ENCODE peak calls at places on chromosomes 5 and 9, in five cellular contexts. One of them, this sample, is unnamed.

GRCh38 chr5:54874337-54875021 is 110.9 kb downstream of the ESM1 start:
- DNase-seq in uterus: no peak
- DNase-seq in psoas muscle: no peak
- DNase-seq in GM12865: no peak
- DNase-seq in lower lobe of right lung: no peak
- DNase-seq in this sample: peak

GRCh38 chr5:168976311-168976893 is 324.5 kb downstream of the SLIT3 start:
- DNase-seq in GM12865: no peak
- DNase-seq in uterus: no peak
- DNase-seq in lower lobe of right lung: no peak
- DNase-seq in psoas muscle: no peak
- DNase-seq in this sample: no peak

GRCh38 chr5:135594416-135594960 is 15.7 kb upstream of the CXCL14 start:
- DNase-seq in uterus: no peak
- DNase-seq in psoas muscle: no peak
- DNase-seq in lower lobe of right lung: no peak
- DNase-seq in GM12865: no peak
- DNase-seq in this sample: no peak

GRCh38 chr9:71001780-71002386 is 119.5 kb downstream of the TRPM3 start:
- DNase-seq in uterus: no peak
- DNase-seq in psoas muscle: no peak
- DNase-seq in GM12865: peak
- DNase-seq in lower lobe of right lung: no peak
- DNase-seq in this sample: peak

GRCh38 chr9:6944896-6945295 is 187.1 kb downstream of the KDM4C start:
- DNase-seq in psoas muscle: no peak
- DNase-seq in lower lobe of right lung: no peak
- DNase-seq in uterus: no peak
- DNase-seq in GM12865: no peak
- DNase-seq in this sample: peak

GRCh38 chr9:92483896-92484545 is 1.7 kb upstream of the ASPN start:
- DNase-seq in uterus: no peak
- DNase-seq in psoas muscle: no peak
- DNase-seq in GM12865: no peak
- DNase-seq in lower lobe of right lung: no peak
- DNase-seq in this sample: peak

GRCh38 chr9:134617246-134617645 is 24.4 kb upstream of the COL5A1 start:
- DNase-seq in psoas muscle: no peak
- DNase-seq in lower lobe of right lung: peak
- DNase-seq in GM12865: no peak
- DNase-seq in uterus: peak
- DNase-seq in this sample: no peak

GRCh38 chr5:128376577-128376976 is 161.5 kb downstream of the FBN2 start:
- DNase-seq in GM12865: no peak
- DNase-seq in psoas muscle: no peak
- DNase-seq in uterus: no peak
- DNase-seq in lower lobe of right lung: no peak
- DNase-seq in this sample: no peak

GRCh38 chr9:134413890-134414731 is 87.9 kb downstream of the RXRA start:
- DNase-seq in uterus: peak
- DNase-seq in GM12865: no peak
- DNase-seq in psoas muscle: peak
- DNase-seq in lower lobe of right lung: peak
- DNase-seq in this sample: peak

GRCh38 chr9:88680505-88681160 is 145.7 kb downstream of the NXNL2 start:
- DNase-seq in lower lobe of right lung: no peak
- DNase-seq in uterus: peak
- DNase-seq in psoas muscle: no peak
- DNase-seq in GM12865: no peak
- DNase-seq in this sample: peak

GRCh38 chr5:10760033-10760975 is 730 bp downstream of the DAP start:
- DNase-seq in GM12865: peak
- DNase-seq in psoas muscle: no peak
- DNase-seq in lower lobe of right lung: peak
- DNase-seq in uterus: peak
- DNase-seq in this sample: peak

GRCh38 chr9:112884086-112884485 is 6.6 kb downstream of the SLC46A2 start:
- DNase-seq in GM12865: no peak
- DNase-seq in lower lobe of right lung: no peak
- DNase-seq in psoas muscle: no peak
- DNase-seq in uterus: no peak
- DNase-seq in this sample: peak

GRCh38 chr9:120696551-120697230 is 17.6 kb downstream of the MEGF9 start:
- DNase-seq in lower lobe of right lung: no peak
- DNase-seq in psoas muscle: no peak
- DNase-seq in uterus: no peak
- DNase-seq in GM12865: no peak
- DNase-seq in this sample: no peak

GRCh38 chr5:74673011-74673790 is 11.8 kb upstream of the HEXB start:
- DNase-seq in lower lobe of right lung: no peak
- DNase-seq in GM12865: peak
- DNase-seq in psoas muscle: no peak
- DNase-seq in uterus: no peak
- DNase-seq in this sample: peak

GRCh38 chr9:19465571-19466267 is 56.9 kb downstream of the ACER2 start:
- DNase-seq in lower lobe of right lung: no peak
- DNase-seq in uterus: no peak
- DNase-seq in psoas muscle: no peak
- DNase-seq in GM12865: no peak
- DNase-seq in this sample: no peak

GRCh38 chr9:36898621-36899020 is 135.4 kb downstream of the PAX5 start:
- DNase-seq in lower lobe of right lung: no peak
- DNase-seq in uterus: no peak
- DNase-seq in psoas muscle: no peak
- DNase-seq in GM12865: no peak
- DNase-seq in this sample: no peak

GRCh38 chr9:86099695-86100364 is 472 bp upstream of the GOLM1 start:
- DNase-seq in uterus: peak
- DNase-seq in psoas muscle: no peak
- DNase-seq in GM12865: peak
- DNase-seq in lower lobe of right lung: peak
- DNase-seq in this sample: peak

GRCh38 chr5:89613222-89613956 is 730.4 kb upstream of the MEF2C start:
- DNase-seq in GM12865: peak
- DNase-seq in uterus: no peak
- DNase-seq in psoas muscle: no peak
- DNase-seq in lower lobe of right lung: no peak
- DNase-seq in this sample: peak

GRCh38 chr5:123199527-123199926 is 110.5 kb downstream of the PRDM6 start:
- DNase-seq in GM12865: no peak
- DNase-seq in lower lobe of right lung: no peak
- DNase-seq in psoas muscle: no peak
- DNase-seq in uterus: no peak
- DNase-seq in this sample: no peak

GRCh38 chr5:170424629-170425028 is 35.5 kb upstream of the KCNMB1 start:
- DNase-seq in uterus: no peak
- DNase-seq in psoas muscle: no peak
- DNase-seq in GM12865: no peak
- DNase-seq in lower lobe of right lung: no peak
- DNase-seq in this sample: no peak

GRCh38 chr5:173745123-173745522 is 128.7 kb upstream of the BOD1 start:
- DNase-seq in lower lobe of right lung: no peak
- DNase-seq in psoas muscle: no peak
- DNase-seq in uterus: no peak
- DNase-seq in GM12865: peak
- DNase-seq in this sample: no peak

DNA sequence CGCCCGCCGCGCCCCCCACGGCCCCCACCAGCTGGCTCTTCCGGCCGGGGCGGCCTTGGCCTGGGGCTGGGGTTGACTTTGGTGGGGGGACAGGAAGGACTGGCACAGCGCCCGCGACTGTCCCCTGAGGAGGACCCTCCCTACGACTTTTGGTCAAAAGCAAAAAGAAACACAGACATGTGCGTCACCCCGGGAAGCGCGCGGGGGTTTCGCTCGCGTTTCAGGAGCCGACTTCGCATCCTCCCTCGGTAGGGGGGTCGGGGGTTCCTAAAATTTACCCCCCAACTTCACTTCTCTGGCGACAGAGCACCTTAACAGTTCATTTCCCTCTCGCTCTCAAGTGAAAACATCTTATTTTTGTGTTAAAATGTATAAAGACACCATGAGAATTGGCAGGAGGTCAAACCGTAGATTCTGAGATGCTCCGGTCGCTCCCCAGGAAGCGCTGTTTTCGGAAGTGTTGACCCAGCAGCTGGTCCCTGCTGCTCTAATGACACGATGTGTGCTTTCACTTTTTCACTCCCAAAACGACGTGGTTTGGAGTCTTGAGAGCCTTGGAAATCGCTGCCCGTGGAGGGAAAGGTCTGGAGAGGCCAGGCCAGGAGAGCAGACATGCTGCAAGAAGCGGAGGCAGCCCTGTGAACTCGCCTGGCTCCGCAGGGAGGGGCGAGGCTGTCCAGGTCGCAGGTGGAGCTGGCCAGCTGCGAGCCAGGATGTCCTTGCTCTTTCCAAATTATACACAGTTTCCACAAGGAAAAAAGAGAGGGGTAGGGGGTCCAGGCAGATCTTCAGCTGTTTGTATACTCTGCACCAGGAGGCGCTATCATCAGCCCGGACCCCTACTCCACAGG is 248.2 kb upstream of the ANKRD55 start:
- DNase-seq in GM12865: peak
- DNase-seq in psoas muscle: peak
- DNase-seq in uterus: peak
- DNase-seq in lower lobe of right lung: peak
- DNase-seq in this sample: peak
- TF ChIP-seq CTCF in GM12865: no peak
- TF ChIP-seq CTCF in psoas muscle: no peak
- TF ChIP-seq CTCF in uterus: no peak
- TF ChIP-seq CTCF in lower lobe of right lung: peak
- TF ChIP-seq CTCF in this sample: peak

GRCh38 chr9:109230277-109230676 is 63.2 kb upstream of the FRRS1L start:
- DNase-seq in uterus: no peak
- DNase-seq in lower lobe of right lung: no peak
- DNase-seq in psoas muscle: no peak
- DNase-seq in GM12865: no peak
- DNase-seq in this sample: no peak

GRCh38 chr9:109224751-109225150 is 57.7 kb upstream of the FRRS1L start:
- DNase-seq in uterus: no peak
- DNase-seq in psoas muscle: no peak
- DNase-seq in GM12865: no peak
- DNase-seq in lower lobe of right lung: no peak
- DNase-seq in this sample: no peak

GRCh38 chr9:109229682-109230081 is 62.6 kb upstream of the FRRS1L start:
- DNase-seq in GM12865: no peak
- DNase-seq in psoas muscle: no peak
- DNase-seq in lower lobe of right lung: no peak
- DNase-seq in uterus: no peak
- DNase-seq in this sample: no peak

GRCh38 chr9:109228093-109228642 is 61.1 kb upstream of the FRRS1L start:
- DNase-seq in GM12865: no peak
- DNase-seq in uterus: no peak
- DNase-seq in lower lobe of right lung: no peak
- DNase-seq in psoas muscle: no peak
- DNase-seq in this sample: no peak

DNA sequence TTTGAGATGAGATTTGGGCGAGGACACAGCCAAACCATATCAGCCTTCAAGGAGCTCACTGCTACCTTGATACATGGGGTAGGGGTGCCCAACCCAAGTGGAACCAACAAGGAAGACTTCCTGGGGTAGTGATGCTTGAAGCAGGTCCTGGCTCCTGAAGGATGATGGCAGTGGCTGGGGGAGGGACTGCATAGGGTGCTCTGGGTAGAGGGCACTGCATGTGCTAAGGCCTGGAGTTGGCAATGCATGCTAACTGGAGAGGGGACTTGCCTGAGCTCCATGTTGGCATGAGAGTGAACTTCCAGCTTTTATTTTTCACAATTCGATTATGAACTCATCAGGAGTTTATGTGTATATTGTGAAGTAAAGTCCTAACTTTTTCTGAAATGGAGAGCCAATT is 58.6 kb upstream of the FRRS1L start:
- DNase-seq in lower lobe of right lung: no peak
- DNase-seq in uterus: no peak
- DNase-seq in psoas muscle: no peak
- DNase-seq in GM12865: no peak
- DNase-seq in this sample: no peak
- H3K4me3 ChIP-seq in lower lobe of right lung: no peak
- H3K4me3 ChIP-seq in uterus: no peak
- H3K4me3 ChIP-seq in psoas muscle: no peak
- H3K4me3 ChIP-seq in GM12865: no peak
- H3K4me3 ChIP-seq in this sample: no peak

DNA sequence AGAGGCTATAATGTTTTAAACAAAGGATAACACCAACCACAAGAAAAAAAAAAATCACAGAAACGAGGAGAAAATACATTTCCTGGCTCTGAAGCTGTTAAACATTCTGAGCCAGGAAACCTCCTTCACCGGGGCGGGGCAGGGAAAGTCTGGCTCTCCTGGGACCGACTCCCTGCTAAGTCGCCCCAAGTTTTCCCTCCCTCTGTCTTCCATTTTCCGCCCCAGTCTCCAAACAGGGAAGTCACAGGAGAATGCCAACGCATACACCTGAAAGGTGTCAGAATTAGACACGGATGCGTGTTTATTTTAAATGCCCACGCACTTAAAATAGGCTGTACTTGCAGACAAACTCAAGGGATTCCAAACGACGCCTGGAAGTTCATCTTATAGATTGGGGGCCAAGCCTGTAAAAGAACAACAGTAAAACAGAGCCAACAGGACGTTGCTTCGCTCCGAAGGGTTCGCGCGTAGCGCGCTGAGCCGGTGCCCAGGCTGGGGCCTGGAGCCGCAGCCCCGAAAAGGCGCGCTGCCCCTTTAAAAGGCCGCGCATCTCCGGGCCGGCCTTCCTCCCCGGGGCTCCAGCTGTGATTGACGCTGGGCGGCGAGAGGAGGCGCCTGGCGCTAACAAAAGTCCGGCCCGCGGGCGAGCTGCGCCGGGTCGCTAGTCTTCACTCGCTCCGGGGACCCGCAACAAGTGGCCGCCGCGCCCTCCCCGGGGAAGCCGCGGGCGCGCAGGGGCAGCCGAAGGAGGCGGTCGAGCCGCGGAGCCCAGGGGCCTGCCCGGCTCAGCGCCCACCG is at the start of gene FBXL7:
- DNase-seq in lower lobe of right lung: peak
- DNase-seq in uterus: peak
- DNase-seq in psoas muscle: peak
- DNase-seq in GM12865: peak
- DNase-seq in this sample: peak
- TF ChIP-seq CTCF in lower lobe of right lung: peak
- TF ChIP-seq CTCF in uterus: peak
- TF ChIP-seq CTCF in psoas muscle: no peak
- TF ChIP-seq CTCF in GM12865: no peak
- TF ChIP-seq CTCF in this sample: peak

DNA sequence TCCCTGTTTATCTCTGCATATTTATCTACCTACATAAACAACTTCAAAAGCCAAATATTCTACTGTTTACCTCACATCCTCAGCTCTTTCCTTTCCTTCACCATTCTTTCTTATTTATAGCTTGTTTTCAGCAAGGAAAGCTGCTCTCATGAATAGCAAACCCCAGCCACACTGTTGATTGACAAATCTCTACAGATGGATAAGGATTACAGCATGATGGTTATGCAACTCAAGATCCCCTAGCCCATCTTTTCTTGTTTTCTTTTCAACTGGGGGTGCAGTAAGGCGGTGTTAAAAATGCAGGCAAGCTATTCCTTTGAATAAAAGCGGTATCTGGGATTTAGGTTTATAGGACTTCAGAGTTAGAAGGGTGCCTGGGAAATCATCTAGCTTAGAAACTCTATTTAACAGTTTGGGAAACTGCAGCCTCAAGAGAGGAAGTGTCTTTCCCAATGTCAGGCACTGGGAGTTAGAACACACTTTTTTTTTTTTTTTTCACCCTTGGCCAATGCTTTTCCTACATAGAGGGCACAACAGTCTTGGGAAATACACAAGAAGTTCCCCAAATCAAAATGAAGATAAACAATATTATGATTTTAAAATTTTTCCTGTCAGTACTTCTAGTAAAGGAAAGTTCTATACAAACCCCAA is 2.7 kb downstream of the SPARC start:
- DNase-seq in GM12865: no peak
- DNase-seq in lower lobe of right lung: no peak
- DNase-seq in psoas muscle: no peak
- DNase-seq in uterus: no peak
- DNase-seq in this sample: peak
- H3K4me3 ChIP-seq in GM12865: peak
- H3K4me3 ChIP-seq in lower lobe of right lung: peak
- H3K4me3 ChIP-seq in psoas muscle: peak
- H3K4me3 ChIP-seq in uterus: peak
- H3K4me3 ChIP-seq in this sample: peak

This sample was measured in choroid plexus epithelial cell.